ENCODE peak calls at places on chromosome 6, in four cellular contexts. One of them, this sample, is unnamed.

GRCh38 chr6:4736371-4736873 is 39.8 kb upstream of the CDYL start:
- DNase-seq in H9: no peak
- DNase-seq in IMR-90: no peak
- DNase-seq in mesendoderm: no peak
- DNase-seq in this sample: no peak

GRCh38 chr6:107488875-107489635 is 862 bp upstream of the SOBP start:
- DNase-seq in H9: peak; percentile 76
- DNase-seq in IMR-90: peak; percentile 20
- DNase-seq in mesendoderm: peak; percentile 79
- DNase-seq in this sample: peak; percentile 85

GRCh38 chr6:111921108-111921507 is 47.9 kb upstream of the FYN start:
- DNase-seq in H9: peak; percentile 55
- DNase-seq in IMR-90: no peak
- DNase-seq in mesendoderm: peak; percentile 39
- DNase-seq in this sample: no peak

GRCh38 chr6:39312912-39313525 is 1.2 kb downstream of the KCNK17 start:
- DNase-seq in H9: peak; percentile 39
- DNase-seq in IMR-90: no peak
- DNase-seq in mesendoderm: no peak
- DNase-seq in this sample: peak; percentile 55

GRCh38 chr6:72689107-72689954 is 67.5 kb downstream of the KCNQ5 start:
- DNase-seq in H9: no peak
- DNase-seq in IMR-90: no peak
- DNase-seq in mesendoderm: no peak
- DNase-seq in this sample: no peak

GRCh38 chr6:27547157-27548075 is 74.5 kb upstream of the ZNF184 start:
- DNase-seq in H9: peak; percentile 69
- DNase-seq in IMR-90: peak; percentile 68
- DNase-seq in mesendoderm: peak; percentile 87
- DNase-seq in this sample: peak; percentile 91

GRCh38 chr6:113588646-113589045 is 268.5 kb upstream of the MARCKS start:
- DNase-seq in H9: no peak
- DNase-seq in IMR-90: no peak
- DNase-seq in mesendoderm: no peak
- DNase-seq in this sample: no peak

GRCh38 chr6:116439572-116439971 is 21.6 kb upstream of the CALHM6 start:
- DNase-seq in H9: no peak
- DNase-seq in IMR-90: peak; percentile 52
- DNase-seq in mesendoderm: peak; percentile 42
- DNase-seq in this sample: no peak

GRCh38 chr6:45681860-45682488 is 304.2 kb upstream of the SUPT3H start:
- DNase-seq in H9: no peak
- DNase-seq in IMR-90: no peak
- DNase-seq in mesendoderm: peak; percentile 49
- DNase-seq in this sample: no peak

GRCh38 chr6:114735118-114735730 is 392.4 kb upstream of the HS3ST5 start:
- DNase-seq in H9: no peak
- DNase-seq in IMR-90: no peak
- DNase-seq in mesendoderm: peak; percentile 10
- DNase-seq in this sample: no peak

GRCh38 chr6:37243131-37243815 is 14.3 kb upstream of the TBC1D22B start:
- DNase-seq in H9: no peak
- DNase-seq in IMR-90: no peak
- DNase-seq in mesendoderm: no peak
- DNase-seq in this sample: no peak

GRCh38 chr6:37243816-37244370 is 13.7 kb upstream of the TBC1D22B start:
- DNase-seq in H9: no peak
- DNase-seq in IMR-90: no peak
- DNase-seq in mesendoderm: no peak
- DNase-seq in this sample: no peak

GRCh38 chr6:37242042-37242428 is 15.5 kb upstream of the TBC1D22B start:
- DNase-seq in H9: no peak
- DNase-seq in IMR-90: no peak
- DNase-seq in mesendoderm: no peak
- DNase-seq in this sample: no peak

GRCh38 chr6:37241131-37241530 is 16.4 kb upstream of the TBC1D22B start:
- DNase-seq in H9: no peak
- DNase-seq in IMR-90: no peak
- DNase-seq in mesendoderm: no peak
- DNase-seq in this sample: no peak

GRCh38 chr6:37242429-37243052 is 15.0 kb upstream of the TBC1D22B start:
- DNase-seq in H9: no peak
- DNase-seq in IMR-90: peak; percentile 99
- DNase-seq in mesendoderm: peak; percentile 91
- DNase-seq in this sample: no peak
- H4K5ac ChIP-seq in H9: no peak overlapping the region
- H4K5ac ChIP-seq in IMR-90: peak overlapping the region; percentile 98
- H4K5ac ChIP-seq in mesendoderm: no peak overlapping the region
- H4K5ac ChIP-seq in this sample: no peak overlapping the region

DNA sequence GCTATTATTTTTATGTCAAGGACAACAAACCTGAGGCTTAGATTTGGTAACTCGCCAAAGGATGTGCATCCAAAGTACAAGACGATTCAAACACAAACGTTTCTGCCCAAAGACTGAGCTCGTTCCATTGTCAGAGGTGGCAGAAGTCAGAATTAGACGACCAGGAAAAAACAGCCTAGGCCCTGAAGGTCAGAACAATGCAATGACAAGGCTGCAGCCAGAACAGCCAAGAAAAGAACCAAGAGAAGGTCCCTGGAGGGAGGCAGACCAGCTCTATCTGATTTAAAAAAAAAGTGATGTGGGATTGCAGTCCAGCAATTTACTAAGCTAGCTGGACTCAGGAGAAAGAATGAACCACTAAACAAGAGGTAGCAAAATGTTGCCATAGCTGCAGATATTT is 54.2 kb downstream of the NCOA7 start:
- DNase-seq in H9: no peak
- DNase-seq in IMR-90: no peak
- DNase-seq in mesendoderm: no peak
- DNase-seq in this sample: no peak
- H4K5ac ChIP-seq in H9: no peak overlapping the region
- H4K5ac ChIP-seq in IMR-90: no peak overlapping the region
- H4K5ac ChIP-seq in mesendoderm: no peak overlapping the region
- H4K5ac ChIP-seq in this sample: no peak overlapping the region

GRCh38 chr6:133595076-133595868 is 293.6 kb upstream of the TCF21 start:
- DNase-seq in H9: no peak
- DNase-seq in IMR-90: peak; percentile 27
- DNase-seq in mesendoderm: no peak
- DNase-seq in this sample: no peak
- H4K5ac ChIP-seq in H9: no peak overlapping the region
- H4K5ac ChIP-seq in IMR-90: peak overlapping the region; percentile 99
- H4K5ac ChIP-seq in mesendoderm: no peak overlapping the region
- H4K5ac ChIP-seq in this sample: no peak overlapping the region

DNA sequence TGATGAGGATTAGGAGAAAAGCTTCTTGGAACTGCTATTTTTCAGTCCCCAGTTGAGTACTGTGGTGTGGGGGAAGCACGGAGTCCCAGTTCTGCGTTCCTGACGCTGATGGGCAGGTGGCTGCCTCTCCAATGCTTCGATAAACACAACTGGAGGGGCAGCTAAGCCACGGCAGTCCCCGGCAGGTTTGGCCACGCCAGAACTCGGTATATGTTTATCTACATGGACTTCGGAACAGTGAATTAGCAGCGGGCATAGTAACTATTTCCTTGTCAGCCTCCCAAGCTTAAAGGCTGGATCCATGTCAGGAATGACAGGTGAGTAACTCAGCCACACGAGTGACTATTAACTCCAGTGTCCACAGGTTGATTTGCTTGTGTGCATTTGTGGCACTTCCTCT is 354.4 kb downstream of the ZFAND3 start:
- DNase-seq in H9: no peak
- DNase-seq in IMR-90: no peak
- DNase-seq in mesendoderm: no peak
- DNase-seq in this sample: no peak
- H4K5ac ChIP-seq in H9: no peak overlapping the region
- H4K5ac ChIP-seq in IMR-90: no peak overlapping the region
- H4K5ac ChIP-seq in mesendoderm: no peak overlapping the region
- H4K5ac ChIP-seq in this sample: no peak overlapping the region

GRCh38 chr6:163320402-163320801 is 94.1 kb upstream of the QKI start:
- DNase-seq in H9: no peak
- DNase-seq in IMR-90: no peak
- DNase-seq in mesendoderm: no peak
- DNase-seq in this sample: no peak
- H4K5ac ChIP-seq in H9: no peak overlapping the region
- H4K5ac ChIP-seq in IMR-90: no peak overlapping the region
- H4K5ac ChIP-seq in mesendoderm: no peak overlapping the region
- H4K5ac ChIP-seq in this sample: no peak overlapping the region

GRCh38 chr6:65157025-65157424 is 550.0 kb downstream of the EYS start:
- DNase-seq in H9: no peak
- DNase-seq in IMR-90: no peak
- DNase-seq in mesendoderm: no peak
- DNase-seq in this sample: no peak

GRCh38 chr6:65149841-65150240 is 557.2 kb downstream of the EYS start:
- DNase-seq in H9: no peak
- DNase-seq in IMR-90: no peak
- DNase-seq in mesendoderm: peak; percentile 77
- DNase-seq in this sample: no peak

GRCh38 chr6:65155083-65155482 is 551.9 kb downstream of the EYS start:
- DNase-seq in H9: no peak
- DNase-seq in IMR-90: no peak
- DNase-seq in mesendoderm: no peak
- DNase-seq in this sample: no peak
- H4K5ac ChIP-seq in H9: no peak overlapping the region
- H4K5ac ChIP-seq in IMR-90: no peak overlapping the region
- H4K5ac ChIP-seq in mesendoderm: no peak overlapping the region
- H4K5ac ChIP-seq in this sample: no peak overlapping the region

DNA sequence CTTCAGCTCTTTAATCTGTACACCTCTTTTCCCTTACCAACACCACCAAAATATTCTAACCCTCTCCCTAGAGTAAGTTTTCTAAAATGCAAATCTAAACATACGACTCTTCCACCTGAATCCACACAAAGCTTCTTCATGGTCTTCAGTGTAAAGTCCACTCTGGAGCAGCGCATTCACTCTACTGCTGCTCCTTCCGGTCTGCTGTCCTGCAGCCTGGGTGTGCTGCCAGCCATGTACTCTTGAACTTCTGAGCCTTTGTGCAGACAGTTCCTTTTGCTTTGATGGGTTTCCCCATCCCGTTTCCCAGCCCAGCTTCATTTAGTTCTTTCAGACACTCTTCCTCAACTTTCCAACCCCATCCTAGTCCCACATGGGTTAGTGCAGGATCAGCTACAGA is 108.7 kb upstream of the SGK1 start:
- DNase-seq in H9: no peak
- DNase-seq in IMR-90: no peak
- DNase-seq in mesendoderm: no peak
- DNase-seq in this sample: no peak
- H4K5ac ChIP-seq in H9: no peak overlapping the region
- H4K5ac ChIP-seq in IMR-90: peak overlapping the region; percentile 18
- H4K5ac ChIP-seq in mesendoderm: no peak overlapping the region
- H4K5ac ChIP-seq in this sample: no peak overlapping the region

GRCh38 chr6:168683621-168684020 is 242.6 kb downstream of the SMOC2 start:
- DNase-seq in H9: no peak
- DNase-seq in IMR-90: no peak
- DNase-seq in mesendoderm: no peak
- DNase-seq in this sample: peak; percentile 41
- H4K5ac ChIP-seq in H9: no peak overlapping the region
- H4K5ac ChIP-seq in IMR-90: no peak overlapping the region
- H4K5ac ChIP-seq in mesendoderm: no peak overlapping the region
- H4K5ac ChIP-seq in this sample: no peak overlapping the region

DNA sequence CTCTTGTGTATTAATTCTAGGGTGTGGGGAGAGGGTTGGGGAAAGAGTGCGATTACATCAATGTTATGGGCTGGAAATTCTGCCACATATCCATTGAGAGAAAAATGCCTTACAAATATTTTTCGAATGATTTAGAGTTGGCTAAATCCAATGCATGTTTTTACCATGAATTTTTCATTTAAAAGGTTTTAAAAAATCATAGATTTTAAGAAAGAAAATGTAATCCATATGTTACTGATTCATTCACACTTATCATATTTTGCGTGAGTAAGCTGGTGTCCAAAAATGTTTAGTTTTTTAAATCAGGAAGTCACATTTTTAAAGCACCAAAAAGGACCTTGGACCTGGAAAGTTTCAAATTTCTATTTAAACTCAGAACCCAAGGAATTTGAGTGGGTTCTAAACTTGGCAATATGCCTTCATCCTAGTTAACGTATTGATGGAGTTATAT is 627.4 kb upstream of the CITED2 start:
- DNase-seq in H9: no peak
- DNase-seq in IMR-90: peak; percentile 67
- DNase-seq in mesendoderm: no peak
- DNase-seq in this sample: no peak
- H4K5ac ChIP-seq in H9: no peak overlapping the region
- H4K5ac ChIP-seq in IMR-90: peak overlapping the region; percentile 50
- H4K5ac ChIP-seq in mesendoderm: no peak overlapping the region
- H4K5ac ChIP-seq in this sample: no peak overlapping the region

GRCh38 chr6:167801263-167801662 is 25.4 kb upstream of the AFDN start:
- DNase-seq in H9: no peak
- DNase-seq in IMR-90: no peak
- DNase-seq in mesendoderm: no peak
- DNase-seq in this sample: no peak
- H4K5ac ChIP-seq in H9: no peak overlapping the region
- H4K5ac ChIP-seq in IMR-90: no peak overlapping the region
- H4K5ac ChIP-seq in mesendoderm: no peak overlapping the region
- H4K5ac ChIP-seq in this sample: no peak overlapping the region

This sample was measured in H1.